ENCODE peak calls at places on chromosome 17, in ten cellular contexts. L is RPMI7951; H is GM12864; T is HFFc6; P is endothelial cell of umbilical vein; S is ovary; I is GM03348; C is activated CD8-positive, alpha-beta memory T cell treated with anti-CD3 and anti-CD28 coated beads for 24 hours; Y is mucosa of descending colon; K is HTR-8/SVneo. O is an unnamed sample.

GRCh38 chr17:50909765-50910661 is 43.9 kb upstream of the TOB1 start:
- DNase-seq in P (no peak), K (no peak), S (no peak), T (no peak), H (no peak), I (no peak), Y (no peak), L (no peak), C (peak), O (no peak)

GRCh38 chr17:41987642-41988041 is 21.0 kb downstream of the CNP start:
- DNase-seq in K (no peak), H (no peak), Y (no peak), C (no peak), L (no peak), P (no peak), T (no peak), S (no peak), I (no peak), O (no peak)

GRCh38 chr17:42027961-42028790 is 8.3 kb downstream of the NKIRAS2 start:
- DNase-seq in T (no peak), I (no peak), P (no peak), H (no peak), S (no peak), K (no peak), L (no peak), C (no peak), Y (no peak), O (no peak)

GRCh38 chr17:79438045-79438444 is 172.8 kb downstream of the RBFOX3 start:
- DNase-seq in T (no peak), K (no peak), L (no peak), Y (no peak), S (no peak), I (no peak), H (no peak), P (no peak), C (no peak), O (no peak)

GRCh38 chr17:69267219-69267618 is 38.6 kb upstream of the ABCA10 start:
- DNase-seq in L (peak), T (no peak), K (no peak), P (no peak), I (no peak), S (no peak), C (no peak), H (no peak), Y (no peak), O (no peak)

GRCh38 chr17:81539571-81539900 is 11.4 kb downstream of the FSCN2 start:
- DNase-seq in P (no peak), L (no peak), I (no peak), Y (no peak), T (no peak), K (no peak), H (no peak), S (no peak), C (no peak), O (peak)

GRCh38 chr17:78271419-78272160 is 40.2 kb downstream of the TMEM235 start:
- DNase-seq in C (no peak), P (no peak), K (no peak), L (no peak), Y (no peak), I (no peak), H (no peak), T (no peak), S (no peak), O (no peak)

GRCh38 chr17:76007131-76007849 is 6.6 kb downstream of the CDK3 start:
- DNase-seq in C (no peak), S (no peak), K (no peak), P (no peak), I (no peak), H (no peak), L (no peak), T (no peak), Y (no peak), O (peak)

GRCh38 chr17:52145496-52145895 is 13.0 kb downstream of the CA10 start:
- DNase-seq in T (no peak), Y (no peak), C (no peak), P (no peak), H (no peak), I (no peak), K (no peak), S (no peak), L (peak), O (no peak)

GRCh38 chr17:78450696-78451344 is 72.4 kb downstream of the PGS1 start:
- DNase-seq in Y (no peak), T (no peak), C (no peak), P (no peak), I (no peak), L (peak), K (no peak), H (no peak), S (no peak), O (no peak)

GRCh38 chr17:4739122-4740024 is at the start of the genes CXCL16 and ZMYND15:
- DNase-seq in Y (peak), C (peak), H (no peak), L (peak), T (no peak), P (peak), I (peak), S (peak), K (peak), O (peak)

GRCh38 chr17:71023631-71024030 is 854.3 kb downstream of the KCNJ2 start:
- DNase-seq in T (no peak), I (no peak), L (peak), P (no peak), K (no peak), H (no peak), S (no peak), Y (no peak), C (no peak), O (no peak)

GRCh38 chr17:35011671-35012216 is 31.4 kb downstream of the LIG3 start:
- DNase-seq in P (no peak), L (no peak), S (no peak), I (no peak), C (no peak), H (no peak), Y (no peak), T (no peak), K (no peak), O (no peak)

GRCh38 chr17:8141741-8142140 is 10.5 kb downstream of the PER1 start:
- DNase-seq in T (no peak), C (no peak), P (no peak), S (peak), H (no peak), Y (no peak), L (no peak), K (no peak), I (no peak), O (no peak)

GRCh38 chr17:77995146-77995852 is 36.8 kb downstream of the TNRC6C start:
- DNase-seq in T (no peak), P (no peak), K (no peak), C (no peak), S (no peak), Y (no peak), I (no peak), L (no peak), H (no peak), O (peak)

GRCh38 chr17:17628388-17629008 is 37.0 kb upstream of the PEMT start:
- DNase-seq in H (peak), I (no peak), T (no peak), K (no peak), P (no peak), Y (peak), S (no peak), L (peak), C (peak), O (no peak)

GRCh38 chr17:17572010-17572785 is 19.3 kb downstream of the PEMT start:
- DNase-seq in S (no peak), P (no peak), C (no peak), T (no peak), H (no peak), K (no peak), Y (no peak), I (no peak), L (peak), O (no peak)

GRCh38 chr17:633641-634091 is 81.0 kb downstream of the VPS53 start:
- DNase-seq in S (no peak), K (no peak), H (no peak), L (no peak), T (no peak), C (no peak), P (peak), I (peak), Y (no peak), O (no peak)

GRCh38 chr17:51764387-51764971 is 394.0 kb downstream of the CA10 start:
- DNase-seq in P (peak), C (peak), I (peak), L (peak), H (peak), T (peak), Y (peak), S (peak), K (peak), O (no peak)

GRCh38 chr17:75875182-75875939 is 3.0 kb downstream of the TRIM47 start:
- DNase-seq in Y (no peak), K (no peak), H (no peak), I (no peak), P (no peak), L (no peak), S (peak), C (peak), T (no peak), O (peak)

GRCh38 chr17:39699818-39700147 is at the start of gene ERBB2:
- DNase-seq in T (peak), H (no peak), S (peak), L (peak), I (peak), K (peak), Y (peak), C (no peak), P (peak), O (peak)

GRCh38 chr17:50350733-50351132 is 4.8 kb downstream of the XYLT2 start:
- DNase-seq in T (no peak), Y (no peak), I (no peak), P (no peak), H (no peak), C (peak), S (peak), L (no peak), K (no peak), O (no peak)

GRCh38 chr17:12734852-12735430 is 54.4 kb upstream of the ARHGAP44 start:
- DNase-seq in K (no peak), Y (no peak), T (no peak), L (no peak), I (no peak), P (no peak), C (no peak), H (no peak), S (no peak), O (peak)

GRCh38 chr17:76318586-76318985 is 10.5 kb upstream of the QRICH2 start:
- DNase-seq in Y (no peak), L (no peak), H (no peak), I (no peak), K (no peak), C (no peak), S (no peak), P (no peak), T (peak), O (no peak)

GRCh38 chr17:66172144-66172543 is 19.8 kb downstream of the CEP112 start:
- DNase-seq in C (no peak), K (no peak), Y (no peak), S (no peak), I (no peak), H (no peak), P (no peak), T (no peak), L (no peak), O (no peak)

GRCh38 chr17:29032798-29033197 is 10.1 kb upstream of the PIPOX start:
- DNase-seq in C (no peak), L (peak), K (no peak), H (no peak), T (no peak), Y (no peak), I (no peak), S (no peak), P (no peak), O (no peak)

GRCh38 chr17:78973196-78973595 is 6.5 kb downstream of the LGALS3BP start:
- DNase-seq in C (no peak), I (no peak), P (no peak), L (no peak), K (no peak), S (no peak), H (no peak), T (no peak), Y (no peak), O (peak)

GRCh38 chr17:64339516-64340475 is 50.9 kb downstream of the PECAM1 start:
- DNase-seq in T (no peak), P (no peak), L (no peak), K (no peak), H (no peak), C (no peak), S (no peak), I (no peak), Y (no peak), O (peak)

GRCh38 chr17:16927641-16928321 is 44.1 kb downstream of the TNFRSF13B start:
- DNase-seq in K (no peak), C (no peak), L (no peak), S (no peak), P (no peak), I (no peak), T (no peak), H (no peak), Y (no peak), O (no peak)

GRCh38 chr17:55898195-55898594 is 147.3 kb downstream of the PCTP start:
- DNase-seq in K (no peak), L (no peak), Y (no peak), H (no peak), C (no peak), T (no peak), S (no peak), I (no peak), P (no peak), O (no peak)

GRCh38 chr17:36814958-36815357 is 122.3 kb upstream of the LHX1 start:
- DNase-seq in T (no peak), H (no peak), L (no peak), I (no peak), S (no peak), P (no peak), Y (no peak), C (no peak), K (no peak), O (no peak)

GRCh38 chr17:80292557-80292956 is 31.9 kb downstream of the RNF213 start:
- DNase-seq in K (no peak), Y (no peak), S (no peak), L (no peak), T (no peak), I (no peak), H (no peak), C (no peak), P (no peak), O (no peak)

GRCh38 chr17:77779711-77780539 is 178.6 kb upstream of the TNRC6C start:
- DNase-seq in T (peak), P (no peak), Y (no peak), C (no peak), I (no peak), L (peak), S (no peak), K (no peak), H (no peak), O (peak)

GRCh38 chr17:77656054-77656453 is 302.4 kb upstream of the TNRC6C start:
- DNase-seq in K (no peak), L (no peak), C (no peak), P (no peak), H (no peak), I (no peak), S (no peak), Y (no peak), T (no peak), O (no peak)

GRCh38 chr17:59754547-59754946 is 47.1 kb downstream of the VMP1 start:
- DNase-seq in T (peak), K (peak), C (no peak), L (peak), H (no peak), Y (no peak), I (peak), S (no peak), P (peak), O (no peak)

GRCh38 chr17:3964203-3965122 is at the start of gene ATP2A3:
- DNase-seq in K (peak), Y (peak), H (no peak), I (peak), T (no peak), L (peak), C (peak), S (no peak), P (no peak), O (peak)

O was measured in heart left ventricle.